ENCODE peak calls at places on chromosomes 2 and 18, in nine cellular contexts. W is upper lobe of right lung, X is GM06990, V is adrenal gland, B is heart right ventricle, R is lower lobe of right lung, K is spleen, A is stomach, J is fibroblast of lung. F is an unnamed sample. For H3K27me3, the result is how much of the 10 kb centered on the place peaks cover.

GRCh38 chr2:98568161-98568956 is 40.0 kb downstream of the COA5 start:
- DNase-seq in W (no peak), R (no peak), J (no peak), V (no peak), A (no peak), B (no peak), K (no peak), X (no peak), F (no peak)

GRCh38 chr2:199366406-199366805 is 91.3 kb downstream of the SATB2 start:
- DNase-seq in X (no peak), K (no peak), A (no peak), V (no peak), B (no peak), R (no peak), J (no peak), W (no peak), F (no peak)

GRCh38 chr18:2908946-2909335 is 62.1 kb downstream of the EMILIN2 start:
- DNase-seq in W (no peak), J (no peak), R (no peak), X (no peak), V (peak), K (no peak), B (no peak), A (no peak), F (no peak)

GRCh38 chr2:160225722-160226121 is 25.6 kb upstream of the ITGB6 start:
- DNase-seq in A (peak), V (no peak), K (no peak), R (no peak), X (no peak), B (no peak), J (no peak), W (no peak), F (no peak)

GRCh38 chr2:117968724-117969121 is 45.1 kb downstream of the CCDC93 start:
- DNase-seq in R (no peak), A (no peak), X (no peak), W (no peak), J (no peak), K (no peak), V (no peak), B (no peak), F (no peak)

GRCh38 chr2:28411166-28411755 is 18.6 kb downstream of the FOSL2 start:
- DNase-seq in B (no peak), A (no peak), J (no peak), W (no peak), V (peak), K (no peak), X (no peak), R (no peak), F (no peak)

GRCh38 chr2:54558976-54559410 is 102.9 kb downstream of the SPTBN1 start:
- DNase-seq in K (no peak), X (no peak), J (no peak), B (no peak), W (no peak), R (no peak), V (no peak), A (no peak), F (no peak)

GRCh38 chr2:29295843-29296242 is 180.6 kb downstream of the CLIP4 start:
- DNase-seq in X (no peak), J (no peak), A (no peak), V (no peak), W (peak), R (no peak), K (no peak), B (no peak), F (no peak)

GRCh38 chr18:54690198-54690597 is 99.2 kb downstream of the DYNAP start:
- DNase-seq in K (no peak), R (no peak), J (peak), A (no peak), W (no peak), X (no peak), B (no peak), V (no peak), F (no peak)

GRCh38 chr2:240930631-240931318 is 24.6 kb downstream of the CROCC2 start:
- DNase-seq in R (peak), J (no peak), K (peak), X (no peak), B (no peak), V (peak), W (peak), A (peak), F (no peak)

GRCh38 chr18:57789759-57790158 is 13.4 kb downstream of the ATP8B1 start:
- DNase-seq in V (no peak), W (no peak), J (peak), B (no peak), A (no peak), X (no peak), R (no peak), K (no peak), F (no peak)

GRCh38 chr2:28525481-28525880 is 29.6 kb downstream of the PLB1 start:
- DNase-seq in A (no peak), X (no peak), J (no peak), K (no peak), V (no peak), W (no peak), R (no peak), B (no peak), F (no peak)

GRCh38 chr2:42859801-42860200 is 67.4 kb upstream of the HAAO start:
- DNase-seq in R (no peak), J (no peak), X (no peak), K (no peak), W (no peak), B (no peak), V (no peak), A (no peak), F (no peak)

GRCh38 chr2:20091305-20091991 is 40.0 kb upstream of the LAPTM4A start:
- DNase-seq in R (no peak), B (peak), K (no peak), V (no peak), W (no peak), J (peak), X (no peak), A (no peak), F (peak)

GRCh38 chr2:165428996-165429395 is 40.5 kb upstream of the CSRNP3 start:
- DNase-seq in X (no peak), W (no peak), V (no peak), B (no peak), R (no peak), A (no peak), K (no peak), J (no peak), F (no peak)

GRCh38 chr2:226758886-226759660 is 40.5 kb downstream of the IRS1 start:
- DNase-seq in R (no peak), B (no peak), X (no peak), A (no peak), J (peak), W (no peak), V (no peak), K (no peak), F (peak)

GRCh38 chr18:68532328-68532885 is 182.5 kb downstream of the TMX3 start:
- DNase-seq in J (no peak), R (no peak), W (no peak), K (no peak), V (no peak), A (no peak), B (no peak), X (no peak), F (no peak)

GRCh38 chr2:184599054-184599874 is 935 bp downstream of the ZNF804A start:
- DNase-seq in K (no peak), W (no peak), J (peak), X (no peak), B (no peak), R (no peak), A (no peak), V (no peak), F (no peak)

GRCh38 chr2:239802101-239802649 is 223.0 kb downstream of the NDUFA10 start:
- DNase-seq in J (no peak), R (no peak), X (no peak), B (no peak), A (peak), K (no peak), W (peak), V (no peak), F (no peak)

GRCh38 chr2:145854039-145854755 is 1334.3 kb upstream of the ZEB2 start:
- DNase-seq in B (no peak), V (no peak), R (no peak), X (no peak), A (no peak), K (no peak), J (no peak), W (no peak), F (no peak)

GRCh38 chr2:71832844-71833243 is 314.8 kb downstream of the CYP26B1 start:
- DNase-seq in R (no peak), K (no peak), V (no peak), B (no peak), J (no peak), W (no peak), X (no peak), A (no peak), F (no peak)

GRCh38 chr2:120546077-120546864 is 189.4 kb upstream of the GLI2 start:
- DNase-seq in J (peak), R (no peak), W (no peak), A (no peak), K (no peak), B (no peak), V (no peak), X (no peak), F (peak)

GRCh38 chr2:201413143-201413542 is 38.1 kb downstream of the TRAK2 start:
- DNase-seq in V (no peak), K (no peak), W (no peak), J (no peak), X (no peak), B (no peak), A (no peak), R (no peak), F (no peak)

GRCh38 chr18:23244431-23244830 is 109.1 kb downstream of the CABLES1 start:
- DNase-seq in A (no peak), J (no peak), K (no peak), R (no peak), B (no peak), W (no peak), X (no peak), V (no peak), F (no peak)

GRCh38 chr2:57621984-57622383 is 424.6 kb upstream of the VRK2 start:
- DNase-seq in X (no peak), V (no peak), K (no peak), B (no peak), J (no peak), W (no peak), A (no peak), R (no peak), F (no peak)
- H3K27me3 ChIP-seq in X (under half), V (under half), K (under half), B (under half), J (under half), W (under half), A (under half), R (under half), F (under half)

DNA sequence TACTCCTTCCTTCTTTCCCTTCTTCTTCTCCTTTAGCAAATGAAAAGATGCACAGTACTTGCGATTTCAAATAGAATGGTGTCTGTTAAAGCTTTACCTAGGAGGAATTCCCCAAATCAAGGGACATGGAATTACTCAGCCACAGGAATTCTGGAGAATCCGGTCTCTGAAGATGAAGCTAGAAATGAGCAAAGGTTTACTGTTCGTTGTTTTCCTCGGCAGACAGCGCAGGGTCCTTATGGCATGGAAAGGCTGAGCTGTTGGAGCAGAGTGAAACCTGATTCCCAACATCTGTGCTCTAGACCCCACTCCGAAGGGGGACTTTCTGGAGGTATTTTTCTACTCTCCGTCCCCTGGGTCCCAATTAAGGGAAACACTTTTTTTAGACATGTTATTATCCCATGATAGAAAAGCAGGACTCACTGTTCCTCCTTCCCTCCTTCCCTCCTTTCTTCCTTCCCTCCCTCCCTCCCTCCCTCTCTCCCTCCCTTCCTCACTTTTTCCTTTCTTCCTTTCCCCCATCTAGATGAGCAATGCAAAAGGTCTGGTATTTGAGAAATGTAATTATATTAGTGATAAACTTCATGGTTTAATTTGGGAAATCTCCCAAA is 47.1 kb downstream of the CDCA7 start:
- DNase-seq in B (no peak), W (no peak), X (no peak), K (no peak), V (no peak), A (no peak), J (no peak), R (no peak), F (no peak)
- H3K4me3 ChIP-seq in B (no peak), W (no peak), X (no peak), K (no peak), V (no peak), A (peak), J (no peak), R (no peak), F (peak)

GRCh38 chr18:61612517-61612916 is 279.3 kb downstream of the CDH20 start:
- DNase-seq in J (no peak), V (no peak), W (no peak), B (no peak), A (no peak), K (no peak), X (no peak), R (no peak), F (no peak)
- TF ChIP-seq CTCF in J (no peak), V (no peak), W (peak), B (no peak), A (no peak), K (no peak), X (peak), R (no peak), F (peak)

DNA sequence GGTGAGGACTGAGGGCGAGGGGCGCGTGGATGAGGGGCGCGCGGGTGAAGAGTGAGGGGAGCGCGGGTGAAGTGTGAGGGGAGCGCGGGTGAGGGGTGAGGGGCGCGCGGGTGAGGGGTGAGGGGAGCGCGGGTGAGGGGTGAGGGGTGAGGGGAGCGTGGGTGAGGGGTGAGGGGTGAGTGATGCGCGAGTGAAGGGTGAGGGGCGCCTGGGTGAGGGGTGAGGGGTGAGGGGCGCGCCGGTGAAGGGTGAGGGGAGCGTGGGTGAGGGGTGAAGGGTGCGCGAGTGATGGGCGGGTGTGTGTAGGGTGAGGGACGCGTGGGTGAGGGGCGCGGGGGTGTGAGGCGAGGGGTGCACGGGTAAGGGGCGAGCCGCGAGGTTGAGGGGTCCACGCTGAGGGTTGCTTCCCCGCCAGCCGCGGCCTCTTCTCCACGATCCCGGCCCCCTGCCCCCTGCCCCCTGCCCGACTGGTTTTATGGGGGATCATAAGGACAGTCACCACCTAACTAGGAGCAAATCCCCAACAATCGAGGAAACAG is 1.1 kb upstream of the SLC66A2 start:
- DNase-seq in A (peak), W (no peak), J (no peak), V (no peak), X (no peak), R (peak), K (peak), B (peak), F (no peak)
- H3K27me3 ChIP-seq in A (under half), W (under half), J (under half), V (under half), X (under half), R (under half), K (under half), B (under half), F (under half)

GRCh38 chr18:79608069-79608468 is 71.5 kb upstream of the CTDP1 start:
- DNase-seq in K (peak), B (no peak), X (no peak), W (peak), R (peak), V (no peak), A (no peak), J (no peak), F (no peak)

GRCh38 chr18:79606621-79607331 is 72.8 kb upstream of the CTDP1 start:
- DNase-seq in V (no peak), J (no peak), B (peak), X (no peak), R (peak), K (peak), W (peak), A (no peak), F (no peak)

GRCh38 chr18:79609021-79609461 is 70.6 kb upstream of the CTDP1 start:
- DNase-seq in J (no peak), W (peak), R (peak), V (no peak), A (no peak), K (peak), X (no peak), B (peak), F (no peak)

GRCh38 chr18:79608535-79608934 is 71.1 kb upstream of the CTDP1 start:
- DNase-seq in J (no peak), K (peak), W (peak), X (no peak), A (no peak), B (peak), V (no peak), R (peak), F (no peak)

GRCh38 chr18:79607361-79607930 is 72.2 kb upstream of the CTDP1 start:
- DNase-seq in B (peak), W (peak), J (no peak), V (no peak), K (peak), R (peak), X (no peak), A (no peak), F (no peak)
- H3K4me3 ChIP-seq in B (no peak), W (no peak), J (no peak), V (no peak), K (no peak), R (no peak), X (no peak), A (no peak), F (no peak)

DNA sequence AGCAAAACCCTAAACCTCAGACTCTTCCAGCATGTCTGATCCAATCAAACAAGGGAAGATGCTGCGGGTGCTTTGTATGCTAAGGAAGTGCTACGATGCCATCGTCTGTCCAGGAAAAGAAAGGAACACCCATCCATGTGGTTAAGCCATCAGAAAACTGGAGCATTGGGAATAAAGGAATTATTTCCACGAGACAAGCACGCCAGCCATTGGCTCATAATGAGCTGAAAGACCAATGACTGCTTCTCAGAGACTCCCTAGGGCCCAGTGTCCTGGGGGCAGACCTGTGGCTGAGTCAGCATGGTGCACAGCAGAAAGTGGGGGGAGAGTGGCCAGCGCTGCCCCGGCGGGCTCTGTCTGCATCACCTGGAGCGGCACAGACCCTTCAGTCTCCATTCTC is 66.0 kb upstream of the AFF3 start:
- DNase-seq in K (no peak), B (no peak), W (no peak), V (no peak), R (no peak), A (no peak), X (no peak), J (peak), F (no peak)
- TF ChIP-seq CTCF in K (no peak), B (no peak), W (no peak), V (no peak), R (no peak), A (no peak), X (no peak), J (peak), F (peak)

DNA sequence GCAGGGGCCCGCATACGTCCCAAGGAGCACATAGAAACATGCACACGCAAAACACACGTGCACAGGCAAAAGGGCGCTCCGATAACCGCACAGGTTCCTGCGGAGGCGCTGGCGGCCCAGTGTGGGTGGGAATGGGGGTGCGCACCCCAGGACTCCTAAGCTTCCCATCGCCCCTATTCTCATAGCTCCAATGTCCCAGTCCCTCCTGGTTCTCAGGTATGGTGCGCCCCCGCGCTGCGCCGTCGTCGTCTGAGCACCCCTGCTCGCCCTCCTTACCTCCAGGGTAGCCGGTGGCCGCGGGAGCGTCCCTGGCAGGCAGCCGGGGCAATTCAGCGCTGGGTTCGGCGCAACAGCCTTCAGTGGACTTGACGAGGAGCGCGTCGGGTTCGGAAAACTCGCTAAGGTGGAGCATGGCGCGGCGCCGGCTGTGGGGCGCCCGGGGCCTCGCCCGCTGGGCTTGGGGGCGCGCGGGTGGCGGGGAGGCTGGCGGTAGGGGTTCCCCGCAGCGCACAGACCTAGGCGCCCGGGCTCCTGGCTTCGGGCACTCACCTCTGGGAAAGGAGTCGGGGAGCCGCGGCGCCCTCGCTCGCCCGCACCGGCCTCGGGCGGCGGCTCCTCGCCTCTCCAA is 328 bp downstream of the EGR4 start:
- DNase-seq in V (no peak), W (no peak), A (no peak), B (peak), R (no peak), K (peak), X (peak), J (no peak), F (no peak)
- H3K27me3 ChIP-seq in V (under half), W (half or more), A (half or more), B (half or more), R (half or more), K (half or more), X (under half), J (half or more), F (under half)

GRCh38 chr2:230829959-230830358 is 34.8 kb upstream of the ITM2C start:
- DNase-seq in A (no peak), J (no peak), K (no peak), V (no peak), W (no peak), X (no peak), R (no peak), B (no peak), F (no peak)

GRCh38 chr2:230829293-230829692 is 35.4 kb upstream of the ITM2C start:
- DNase-seq in V (no peak), W (no peak), X (no peak), B (no peak), R (no peak), J (no peak), A (no peak), K (no peak), F (no peak)

GRCh38 chr2:230828272-230828961 is 36.3 kb upstream of the ITM2C start:
- DNase-seq in R (no peak), B (peak), K (peak), W (no peak), X (peak), A (peak), V (no peak), J (no peak), F (no peak)

GRCh38 chr2:230825354-230825753 is 39.4 kb upstream of the ITM2C start:
- DNase-seq in J (no peak), K (no peak), A (no peak), W (no peak), V (no peak), X (no peak), B (no peak), R (no peak), F (no peak)

GRCh38 chr2:230827774-230828271 is 36.9 kb upstream of the ITM2C start:
- DNase-seq in V (no peak), J (no peak), X (no peak), R (no peak), W (no peak), B (no peak), A (no peak), K (peak), F (no peak)
- H3K4me3 ChIP-seq in V (no peak), J (no peak), X (peak), R (peak), W (peak), B (no peak), A (peak), K (peak), F (no peak)

F was measured in BJ.